ENCODE peak calls at places on chromosomes 2 and 18, in nine cellular contexts. C is A549; U is cardiac fibroblast; K is choroid plexus epithelial cell; B is psoas muscle; P is CD8-positive, alpha-beta T cell; T is AG04450; I is spleen; X is epithelial cell of esophagus. F is an unnamed sample.
A peak's percentile ranks its signal among the peaks of the same experiment; 100 is the strongest.

GRCh38 chr2:145598434-145598833 is 1078.5 kb upstream of the ZEB2 start:
- DNase-seq in C (no peak), U (peak; percentile 12), K (peak; percentile 71), B (no peak), P (no peak), T (no peak), I (no peak), X (peak; percentile 68), F (no peak)

GRCh38 chr18:37309059-37309458 is 256.5 kb downstream of the CELF4 start:
- DNase-seq in C (no peak), U (no peak), K (peak; percentile 21), B (no peak), P (no peak), T (no peak), I (no peak), X (peak; percentile 7), F (no peak)

GRCh38 chr2:65991332-65991731 is 443.6 kb upstream of the MEIS1 start:
- DNase-seq in C (no peak), U (no peak), K (no peak), B (no peak), P (no peak), T (no peak), I (no peak), X (no peak), F (no peak)

GRCh38 chr2:142603761-142604160 is 273.7 kb upstream of the KYNU start:
- DNase-seq in C (no peak), U (no peak), K (peak; percentile 50), B (no peak), P (no peak), T (no peak), I (no peak), X (no peak), F (no peak)

GRCh38 chr18:57466745-57467144 is 31.6 kb downstream of the ONECUT2 start:
- DNase-seq in C (no peak), U (no peak), K (peak; percentile 1), B (no peak), P (no peak), T (no peak), I (no peak), X (no peak), F (no peak)

GRCh38 chr2:52336951-52337350 is 1305.0 kb upstream of the NRXN1 start:
- DNase-seq in C (no peak), U (no peak), K (no peak), B (no peak), P (no peak), T (no peak), I (no peak), X (peak; percentile 16), F (no peak)

GRCh38 chr2:146677280-146677679 is 1167.5 kb upstream of the ACVR2A start:
- DNase-seq in C (no peak), U (no peak), K (peak; percentile 28), B (no peak), P (no peak), T (no peak), I (no peak), X (peak; percentile 12), F (no peak)

GRCh38 chr18:63741769-63742168 is 33.4 kb upstream of the SERPINB7 start:
- DNase-seq in C (no peak), U (peak; percentile 43), K (peak; percentile 61), B (no peak), P (no peak), T (no peak), I (no peak), X (peak; percentile 67), F (no peak)

GRCh38 chr2:74428675-74429074 is 7.1 kb downstream of the WDR54 start:
- DNase-seq in C (no peak), U (no peak), K (no peak), B (no peak), P (no peak), T (no peak), I (peak; percentile 51), X (no peak), F (no peak)

GRCh38 chr2:8678731-8679566 is 2.9 kb upstream of the ID2 start:
- DNase-seq in C (peak; percentile 89), U (peak; percentile 96), K (peak; percentile 93), B (peak; percentile 96), P (peak; percentile 70), T (peak; percentile 73), I (peak; percentile 96), X (peak; percentile 92), F (peak; percentile 88)

GRCh38 chr18:616380-616995 is 19.7 kb downstream of the CLUL1 start:
- DNase-seq in C (peak; percentile 36), U (peak; percentile 76), K (peak; percentile 77), B (no peak), P (no peak), T (no peak), I (no peak), X (peak; percentile 54), F (no peak)

GRCh38 chr2:159129807-159130206 is 156.7 kb downstream of the WDSUB1 start:
- DNase-seq in C (no peak), U (no peak), K (no peak), B (no peak), P (no peak), T (no peak), I (no peak), X (no peak), F (no peak)

GRCh38 chr2:155372969-155373368 is 674.5 kb downstream of the KCNJ3 start:
- DNase-seq in C (no peak), U (peak; percentile 26), K (peak; percentile 41), B (no peak), P (no peak), T (no peak), I (no peak), X (peak; percentile 37), F (no peak)
- TF ChIP-seq CTCF in C (peak; percentile 47), U (peak; percentile 11), K (peak; percentile 18), B (peak; percentile 6), P (no peak), T (no peak), I (no peak), X (peak; percentile 43), F (peak; percentile 42)

GRCh38 chr18:70295633-70296188 is 6.9 kb downstream of the SOCS6 start:
- DNase-seq in C (no peak), U (no peak), K (no peak), B (no peak), P (no peak), T (no peak), I (no peak), X (no peak), F (no peak)

GRCh38 chr18:70296289-70296688 is 7.4 kb downstream of the SOCS6 start:
- DNase-seq in C (peak; percentile 36), U (no peak), K (no peak), B (no peak), P (no peak), T (no peak), I (no peak), X (no peak), F (no peak)

GRCh38 chr18:70301667-70302066 is 12.8 kb downstream of the SOCS6 start:
- DNase-seq in C (no peak), U (no peak), K (no peak), B (no peak), P (no peak), T (no peak), I (no peak), X (no peak), F (no peak)

GRCh38 chr18:70296781-70297180 is 7.9 kb downstream of the SOCS6 start:
- DNase-seq in C (no peak), U (no peak), K (no peak), B (no peak), P (no peak), T (no peak), I (no peak), X (no peak), F (no peak)

DNA sequence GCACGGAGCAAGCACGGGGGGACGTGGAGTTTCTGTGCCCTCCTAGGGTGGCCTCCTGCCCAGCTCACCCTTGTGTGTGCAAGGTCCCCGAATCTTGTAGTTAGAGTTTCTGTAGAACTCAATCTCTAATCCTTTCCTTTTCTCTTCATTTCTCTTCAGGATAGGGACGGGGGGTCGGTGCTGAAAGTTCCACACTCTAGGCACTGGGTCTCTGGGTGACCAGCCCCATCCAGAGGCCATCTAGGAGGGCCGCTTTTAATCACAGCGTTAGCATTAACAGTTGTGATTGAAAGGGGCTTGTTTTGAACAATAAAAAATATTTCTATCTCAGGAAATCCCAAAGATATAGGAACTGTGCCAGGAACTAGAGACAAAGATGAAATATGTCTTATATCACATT is 10.5 kb downstream of the SOCS6 start:
- DNase-seq in C (no peak), U (no peak), K (no peak), B (no peak), P (no peak), T (no peak), I (no peak), X (no peak), F (no peak)
- TF ChIP-seq CTCF in C (no peak), U (no peak), K (no peak), B (no peak), P (no peak), T (no peak), I (no peak), X (no peak), F (no peak)

GRCh38 chr18:75895135-75895534 is 467.6 kb upstream of the SMIM21 start:
- DNase-seq in C (no peak), U (no peak), K (no peak), B (no peak), P (no peak), T (no peak), I (no peak), X (no peak), F (no peak)

GRCh38 chr18:75898666-75899065 is 471.2 kb upstream of the SMIM21 start:
- DNase-seq in C (no peak), U (no peak), K (no peak), B (no peak), P (no peak), T (no peak), I (no peak), X (no peak), F (no peak)

DNA sequence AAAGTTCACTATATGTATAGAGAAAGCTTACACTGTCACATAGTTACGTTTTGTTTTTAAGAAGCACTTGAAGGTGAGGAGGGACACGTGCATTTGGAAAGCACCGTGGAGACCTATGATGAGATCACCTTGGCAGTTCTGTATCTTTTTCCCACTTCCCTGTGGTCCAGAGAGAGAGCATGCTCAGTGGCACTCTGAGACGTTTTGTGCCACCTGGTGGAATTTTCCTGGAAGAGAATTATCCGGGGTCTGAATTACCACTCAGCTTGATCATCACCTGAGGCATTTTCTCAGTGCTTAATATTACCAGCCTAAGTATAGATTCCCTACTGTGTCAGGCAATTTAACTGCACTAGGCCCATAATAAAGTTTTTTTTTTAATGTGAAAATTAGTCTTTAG is 469.4 kb upstream of the SMIM21 start:
- DNase-seq in C (peak; percentile 35), U (no peak), K (peak; percentile 1), B (no peak), P (no peak), T (no peak), I (no peak), X (peak; percentile 1), F (no peak)
- TF ChIP-seq CTCF in C (peak; percentile 21), U (no peak), K (no peak), B (no peak), P (no peak), T (no peak), I (no peak), X (peak; percentile 3), F (no peak)

GRCh38 chr2:70554338-70554892 is 789 bp upstream of the TGFA start:
- DNase-seq in C (no peak), U (no peak), K (no peak), B (no peak), P (no peak), T (no peak), I (no peak), X (no peak), F (no peak)
- TF ChIP-seq CTCF in C (peak; percentile 6), U (no peak), K (peak; percentile 56), B (no peak), P (no peak), T (no peak), I (no peak), X (no peak), F (no peak)

GRCh38 chr18:23584019-23584970 is 2.0 kb downstream of the NPC1 start:
- DNase-seq in C (no peak), U (no peak), K (no peak), B (no peak), P (no peak), T (no peak), I (no peak), X (no peak), F (no peak)
- TF ChIP-seq CTCF in C (no peak), U (no peak), K (no peak), B (no peak), P (no peak), T (no peak), I (no peak), X (no peak), F (no peak)